ENCODE peak calls at places on chromosomes 13 and 19, in eight cellular contexts. One of them, this sample, is unnamed.

GRCh38 chr19:55563261-55563690 is 17.4 kb downstream of the ZNF579 start:
- DNase-seq in thoracic aorta: no peak
- DNase-seq in body of pancreas: peak
- DNase-seq in progenitor cell of endocrine pancreas: no peak
- DNase-seq in HL-60: no peak
- DNase-seq in fibroblast of mammary gland: no peak
- DNase-seq in GM06990: no peak
- DNase-seq in WTC11: no peak
- DNase-seq in this sample: no peak

GRCh38 chr13:107866666-107867623 is 348.4 kb downstream of the LIG4 start:
- DNase-seq in thoracic aorta: no peak
- DNase-seq in body of pancreas: peak
- DNase-seq in progenitor cell of endocrine pancreas: peak
- DNase-seq in HL-60: no peak
- DNase-seq in fibroblast of mammary gland: peak
- DNase-seq in GM06990: no peak
- DNase-seq in WTC11: peak
- DNase-seq in this sample: no peak

GRCh38 chr13:26946675-26947342 is 186.2 kb upstream of the GPR12 start:
- DNase-seq in thoracic aorta: no peak
- DNase-seq in body of pancreas: no peak
- DNase-seq in progenitor cell of endocrine pancreas: no peak
- DNase-seq in HL-60: peak
- DNase-seq in fibroblast of mammary gland: peak
- DNase-seq in GM06990: no peak
- DNase-seq in WTC11: no peak
- DNase-seq in this sample: peak

GRCh38 chr13:77810430-77810829 is 108.2 kb downstream of the EDNRB start:
- DNase-seq in thoracic aorta: no peak
- DNase-seq in body of pancreas: no peak
- DNase-seq in progenitor cell of endocrine pancreas: no peak
- DNase-seq in HL-60: peak
- DNase-seq in fibroblast of mammary gland: peak
- DNase-seq in GM06990: no peak
- DNase-seq in WTC11: no peak
- DNase-seq in this sample: peak

GRCh38 chr13:20960663-20961309 is 58.2 kb upstream of the XPO4 start:
- DNase-seq in thoracic aorta: no peak
- DNase-seq in body of pancreas: no peak
- DNase-seq in progenitor cell of endocrine pancreas: no peak
- DNase-seq in HL-60: no peak
- DNase-seq in fibroblast of mammary gland: no peak
- DNase-seq in GM06990: no peak
- DNase-seq in WTC11: no peak
- DNase-seq in this sample: no peak

GRCh38 chr19:35959040-35959967 is 23.1 kb downstream of the LRFN3 start:
- DNase-seq in thoracic aorta: no peak
- DNase-seq in body of pancreas: no peak
- DNase-seq in progenitor cell of endocrine pancreas: no peak
- DNase-seq in HL-60: no peak
- DNase-seq in fibroblast of mammary gland: no peak
- DNase-seq in GM06990: peak
- DNase-seq in WTC11: peak
- DNase-seq in this sample: no peak

GRCh38 chr13:99636306-99636705 is 135.0 kb downstream of the TM9SF2 start:
- DNase-seq in thoracic aorta: no peak
- DNase-seq in body of pancreas: no peak
- DNase-seq in progenitor cell of endocrine pancreas: no peak
- DNase-seq in HL-60: no peak
- DNase-seq in fibroblast of mammary gland: no peak
- DNase-seq in GM06990: no peak
- DNase-seq in WTC11: no peak
- DNase-seq in this sample: no peak

GRCh38 chr19:1855040-1855827 is 7.0 kb upstream of the REXO1 start:
- DNase-seq in thoracic aorta: no peak
- DNase-seq in body of pancreas: peak
- DNase-seq in progenitor cell of endocrine pancreas: no peak
- DNase-seq in HL-60: peak
- DNase-seq in fibroblast of mammary gland: peak
- DNase-seq in GM06990: peak
- DNase-seq in WTC11: peak
- DNase-seq in this sample: peak

GRCh38 chr13:96848275-96848674 is 146.0 kb downstream of the OXGR1 start:
- DNase-seq in thoracic aorta: no peak
- DNase-seq in body of pancreas: no peak
- DNase-seq in progenitor cell of endocrine pancreas: no peak
- DNase-seq in HL-60: no peak
- DNase-seq in fibroblast of mammary gland: no peak
- DNase-seq in GM06990: no peak
- DNase-seq in WTC11: no peak
- DNase-seq in this sample: no peak

GRCh38 chr13:25217023-25217909 is 45.2 kb upstream of the AMER2 start:
- DNase-seq in thoracic aorta: no peak
- DNase-seq in body of pancreas: no peak
- DNase-seq in progenitor cell of endocrine pancreas: no peak
- DNase-seq in HL-60: no peak
- DNase-seq in fibroblast of mammary gland: peak
- DNase-seq in GM06990: no peak
- DNase-seq in WTC11: no peak
- DNase-seq in this sample: peak

GRCh38 chr13:25213716-25214115 is 41.6 kb upstream of the AMER2 start:
- DNase-seq in thoracic aorta: no peak
- DNase-seq in body of pancreas: no peak
- DNase-seq in progenitor cell of endocrine pancreas: no peak
- DNase-seq in HL-60: no peak
- DNase-seq in fibroblast of mammary gland: no peak
- DNase-seq in GM06990: no peak
- DNase-seq in WTC11: no peak
- DNase-seq in this sample: no peak

GRCh38 chr13:25218011-25218410 is 45.9 kb upstream of the AMER2 start:
- DNase-seq in thoracic aorta: no peak
- DNase-seq in body of pancreas: no peak
- DNase-seq in progenitor cell of endocrine pancreas: no peak
- DNase-seq in HL-60: no peak
- DNase-seq in fibroblast of mammary gland: no peak
- DNase-seq in GM06990: no peak
- DNase-seq in WTC11: no peak
- DNase-seq in this sample: no peak

GRCh38 chr13:25215253-25215575 is 43.1 kb upstream of the AMER2 start:
- DNase-seq in thoracic aorta: no peak
- DNase-seq in body of pancreas: no peak
- DNase-seq in progenitor cell of endocrine pancreas: no peak
- DNase-seq in HL-60: no peak
- DNase-seq in fibroblast of mammary gland: peak
- DNase-seq in GM06990: no peak
- DNase-seq in WTC11: no peak
- DNase-seq in this sample: no peak

DNA sequence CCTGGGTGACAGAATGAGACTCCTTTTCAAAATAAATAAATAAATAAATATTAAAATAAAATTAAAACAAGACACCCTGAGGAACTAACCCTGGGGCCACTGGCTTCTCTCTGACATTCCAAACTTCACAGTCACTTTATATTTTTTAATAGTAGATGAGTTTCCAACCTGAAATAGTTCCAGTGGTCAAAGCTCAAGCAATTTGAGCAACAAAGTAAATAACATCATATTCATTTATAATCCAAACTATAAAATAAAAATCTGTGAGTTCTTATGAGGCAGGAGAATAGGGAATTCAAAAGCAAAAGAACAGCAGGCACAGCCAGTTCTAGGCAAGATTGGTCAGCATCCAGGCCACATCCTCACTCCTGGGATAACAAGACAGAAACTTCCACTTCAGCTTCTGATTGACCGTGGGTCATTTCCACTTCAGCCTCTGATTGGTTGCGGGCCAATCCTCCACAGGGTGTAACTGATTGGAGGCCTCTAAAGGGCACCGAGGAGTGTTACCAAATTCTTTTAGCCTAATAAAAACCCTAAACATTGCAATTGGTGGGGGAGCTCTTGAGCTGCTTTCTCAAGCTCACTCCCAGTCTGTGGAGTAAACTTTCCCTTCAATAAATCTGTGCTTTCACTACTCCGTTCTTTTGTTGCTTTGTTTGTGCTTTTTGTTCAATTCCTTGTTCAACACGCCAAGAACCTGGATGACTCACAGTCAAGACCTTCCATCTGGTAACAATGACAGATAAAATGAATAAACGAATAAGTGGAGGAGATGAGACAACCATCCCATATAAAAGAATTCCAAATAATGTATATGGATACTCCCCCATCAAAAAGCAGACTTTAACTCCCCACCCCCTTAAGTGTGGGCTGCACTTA is 42.5 kb upstream of the AMER2 start:
- DNase-seq in thoracic aorta: no peak
- DNase-seq in body of pancreas: no peak
- DNase-seq in progenitor cell of endocrine pancreas: no peak
- DNase-seq in HL-60: no peak
- DNase-seq in fibroblast of mammary gland: peak
- DNase-seq in GM06990: no peak
- DNase-seq in WTC11: no peak
- DNase-seq in this sample: peak
- TF ChIP-seq CTCF in thoracic aorta: no peak
- TF ChIP-seq CTCF in body of pancreas: no peak
- TF ChIP-seq CTCF in progenitor cell of endocrine pancreas: no peak
- TF ChIP-seq CTCF in HL-60: no peak
- TF ChIP-seq CTCF in fibroblast of mammary gland: peak
- TF ChIP-seq CTCF in GM06990: no peak
- TF ChIP-seq CTCF in WTC11: no peak
- TF ChIP-seq CTCF in this sample: no peak

DNA sequence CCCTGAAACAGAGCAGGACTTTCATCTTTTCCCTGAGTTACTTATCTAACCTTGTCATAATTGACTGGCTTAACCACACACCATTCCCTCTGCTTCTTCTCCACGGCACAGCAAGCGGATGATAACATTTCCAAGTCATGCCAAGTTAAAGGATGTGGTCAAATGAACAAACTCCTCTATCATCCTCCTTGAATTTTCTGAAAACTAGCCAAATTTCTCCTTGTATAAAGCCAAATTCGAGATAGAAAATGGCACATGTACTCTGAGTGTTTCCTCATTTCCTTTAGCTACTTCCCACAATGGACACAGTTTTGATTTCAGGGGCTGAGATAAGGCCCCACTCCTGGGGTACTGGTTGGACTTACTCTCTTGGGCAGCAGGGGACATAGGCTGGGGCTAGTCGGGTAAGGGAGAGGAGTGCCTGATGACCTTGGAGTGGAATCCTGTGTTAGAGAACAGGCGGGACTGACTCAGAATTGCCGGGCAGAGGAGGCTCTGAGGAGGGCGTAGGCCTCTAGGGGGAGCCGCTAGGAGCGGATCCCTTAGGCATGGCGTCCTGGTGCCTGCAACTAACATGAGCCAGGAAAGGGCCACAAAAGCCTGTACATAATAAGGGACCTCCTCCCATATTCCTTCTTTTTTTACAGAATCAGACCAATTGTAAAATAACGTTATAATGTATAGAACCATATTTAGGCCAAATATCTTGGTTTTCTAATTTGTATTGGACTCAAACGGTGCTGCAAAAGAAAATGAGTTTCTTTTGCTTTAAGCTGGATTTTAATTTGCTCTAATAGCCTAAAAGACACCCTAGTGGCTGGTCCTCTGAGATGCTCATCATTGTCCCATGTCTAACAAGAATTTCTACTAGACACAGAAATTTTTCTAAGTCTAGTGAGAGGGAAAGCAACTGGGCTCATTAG is 20.4 kb upstream of the TMTC4 start:
- DNase-seq in thoracic aorta: no peak
- DNase-seq in body of pancreas: peak
- DNase-seq in progenitor cell of endocrine pancreas: peak
- DNase-seq in HL-60: no peak
- DNase-seq in fibroblast of mammary gland: peak
- DNase-seq in GM06990: no peak
- DNase-seq in WTC11: peak
- DNase-seq in this sample: peak
- TF ChIP-seq CTCF in thoracic aorta: no peak
- TF ChIP-seq CTCF in body of pancreas: peak
- TF ChIP-seq CTCF in progenitor cell of endocrine pancreas: peak
- TF ChIP-seq CTCF in HL-60: no peak
- TF ChIP-seq CTCF in fibroblast of mammary gland: peak
- TF ChIP-seq CTCF in GM06990: peak
- TF ChIP-seq CTCF in WTC11: peak
- TF ChIP-seq CTCF in this sample: no peak

GRCh38 chr13:33867472-33867871 is 49.5 kb downstream of the RFC3 start:
- DNase-seq in thoracic aorta: no peak
- DNase-seq in body of pancreas: no peak
- DNase-seq in progenitor cell of endocrine pancreas: no peak
- DNase-seq in HL-60: no peak
- DNase-seq in fibroblast of mammary gland: no peak
- DNase-seq in GM06990: no peak
- DNase-seq in WTC11: no peak
- DNase-seq in this sample: no peak
- TF ChIP-seq CTCF in thoracic aorta: no peak
- TF ChIP-seq CTCF in body of pancreas: no peak
- TF ChIP-seq CTCF in progenitor cell of endocrine pancreas: no peak
- TF ChIP-seq CTCF in HL-60: no peak
- TF ChIP-seq CTCF in fibroblast of mammary gland: peak
- TF ChIP-seq CTCF in GM06990: no peak
- TF ChIP-seq CTCF in WTC11: no peak
- TF ChIP-seq CTCF in this sample: no peak

GRCh38 chr13:113209880-113210421 is 538 bp downstream of the CUL4A start:
- DNase-seq in thoracic aorta: no peak
- DNase-seq in body of pancreas: peak
- DNase-seq in progenitor cell of endocrine pancreas: peak
- DNase-seq in HL-60: no peak
- DNase-seq in fibroblast of mammary gland: peak
- DNase-seq in GM06990: peak
- DNase-seq in WTC11: peak
- DNase-seq in this sample: peak

GRCh38 chr13:113210834-113211233 is 1.4 kb downstream of the CUL4A start:
- DNase-seq in thoracic aorta: no peak
- DNase-seq in body of pancreas: no peak
- DNase-seq in progenitor cell of endocrine pancreas: no peak
- DNase-seq in HL-60: no peak
- DNase-seq in fibroblast of mammary gland: no peak
- DNase-seq in GM06990: no peak
- DNase-seq in WTC11: no peak
- DNase-seq in this sample: no peak

GRCh38 chr13:113209336-113209879 is at the start of gene CUL4A:
- DNase-seq in thoracic aorta: no peak
- DNase-seq in body of pancreas: peak
- DNase-seq in progenitor cell of endocrine pancreas: peak
- DNase-seq in HL-60: no peak
- DNase-seq in fibroblast of mammary gland: peak
- DNase-seq in GM06990: no peak
- DNase-seq in WTC11: peak
- DNase-seq in this sample: peak

GRCh38 chr13:113208424-113209335 is at the start of gene PCID2:
- DNase-seq in thoracic aorta: peak
- DNase-seq in body of pancreas: peak
- DNase-seq in progenitor cell of endocrine pancreas: peak
- DNase-seq in HL-60: peak
- DNase-seq in fibroblast of mammary gland: peak
- DNase-seq in GM06990: peak
- DNase-seq in WTC11: peak
- DNase-seq in this sample: peak

DNA sequence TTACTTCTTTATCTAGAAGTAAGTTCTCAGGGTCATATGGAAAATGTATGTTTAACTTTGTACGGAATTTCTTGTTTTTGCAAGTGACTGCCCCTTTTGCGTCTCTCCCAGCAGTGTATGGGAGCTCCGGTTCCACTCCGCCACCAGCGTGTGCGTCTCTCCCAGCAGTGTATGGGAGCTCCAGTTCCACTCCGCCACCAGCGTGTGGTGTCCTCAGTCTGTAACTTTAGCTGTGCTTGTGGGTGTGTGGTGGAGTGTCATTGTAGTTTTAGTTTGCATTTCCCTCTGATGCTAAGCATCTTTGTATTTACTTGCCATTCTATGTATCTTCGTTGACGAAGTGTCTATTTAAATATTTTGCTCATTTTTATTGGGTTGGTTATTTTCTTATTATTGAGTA is 2.4 kb downstream of the CUL4A start:
- DNase-seq in thoracic aorta: no peak
- DNase-seq in body of pancreas: no peak
- DNase-seq in progenitor cell of endocrine pancreas: no peak
- DNase-seq in HL-60: no peak
- DNase-seq in fibroblast of mammary gland: no peak
- DNase-seq in GM06990: no peak
- DNase-seq in WTC11: peak
- DNase-seq in this sample: no peak
- TF ChIP-seq CTCF in thoracic aorta: no peak
- TF ChIP-seq CTCF in body of pancreas: no peak
- TF ChIP-seq CTCF in progenitor cell of endocrine pancreas: peak
- TF ChIP-seq CTCF in HL-60: no peak
- TF ChIP-seq CTCF in fibroblast of mammary gland: peak
- TF ChIP-seq CTCF in GM06990: no peak
- TF ChIP-seq CTCF in WTC11: no peak
- TF ChIP-seq CTCF in this sample: no peak